ENCODE peak calls at places on chromosomes 1 and 21, in six cellular contexts. D is fibroblast of lung, J is esophagus squamous epithelium, R is SK-N-SH, E is body of pancreas, B is pancreas. O is an unnamed sample.

GRCh38 chr1:209246660-209247059 is 336.9 kb upstream of the CAMK1G start:
- DNase-seq in J (no peak), R (no peak), D (peak), B (no peak), E (no peak), O (peak)

GRCh38 chr1:170367615-170368014 is 164.4 kb upstream of the GORAB start:
- DNase-seq in D (no peak), J (no peak), E (no peak), R (no peak), B (no peak), O (no peak)

GRCh38 chr1:226217273-226217672 is 6.2 kb upstream of the MIXL1 start:
- DNase-seq in R (no peak), D (peak), B (no peak), J (no peak), E (no peak), O (peak)

GRCh38 chr1:168801032-168801745 is 72.2 kb upstream of the DPT start:
- DNase-seq in J (no peak), D (peak), E (peak), R (no peak), B (peak), O (no peak)

GRCh38 chr1:31977361-31978131 is 36.1 kb upstream of the KHDRBS1 start:
- DNase-seq in B (no peak), D (no peak), E (no peak), R (peak), J (no peak), O (peak)

GRCh38 chr1:165352442-165353293 is 3.8 kb downstream of the LMX1A start:
- DNase-seq in J (no peak), R (no peak), E (no peak), B (no peak), D (no peak), O (no peak)

GRCh38 chr1:182588460-182589396 is at the start of gene RNASEL:
- DNase-seq in J (no peak), E (peak), D (peak), R (no peak), B (peak), O (peak)

GRCh38 chr1:44012941-44013609 is 18.2 kb downstream of the SLC6A9 start:
- DNase-seq in R (no peak), J (no peak), B (no peak), D (no peak), E (no peak), O (no peak)

GRCh38 chr1:190478193-190479007 is 736 bp upstream of the BRINP3 start:
- DNase-seq in E (no peak), B (no peak), J (no peak), R (peak), D (peak), O (peak)

GRCh38 chr1:167083066-167083682 is 7.0 kb downstream of the GPA33 start:
- DNase-seq in E (peak), R (peak), J (no peak), B (no peak), D (no peak), O (no peak)

GRCh38 chr1:223393275-223394214 is at the start of gene CCDC185:
- DNase-seq in B (peak), R (peak), D (peak), J (no peak), E (peak), O (no peak)

GRCh38 chr1:112956503-112957132 is 622 bp upstream of the SLC16A1 start:
- DNase-seq in R (no peak), B (no peak), J (no peak), D (no peak), E (peak), O (no peak)

GRCh38 chr21:29453511-29453910 is 154.8 kb downstream of the BACH1 start:
- DNase-seq in E (no peak), R (no peak), D (peak), J (no peak), B (no peak), O (peak)

GRCh38 chr1:236677641-236678235 is 8.6 kb upstream of the ACTN2 start:
- DNase-seq in R (no peak), D (no peak), J (no peak), B (no peak), E (no peak), O (no peak)

GRCh38 chr1:48619529-48619928 is 147.5 kb upstream of the SPATA6 start:
- DNase-seq in R (peak), E (no peak), D (peak), B (no peak), J (no peak), O (peak)

GRCh38 chr1:27011058-27011764 is 1.4 kb downstream of the TENT5B start:
- DNase-seq in J (no peak), R (no peak), B (no peak), E (peak), D (peak), O (peak)

GRCh38 chr1:75136158-75136815 is 2.1 kb downstream of the LHX8 start:
- DNase-seq in R (peak), D (no peak), J (no peak), B (no peak), E (no peak), O (no peak)

GRCh38 chr1:75764057-75764655 is 21.9 kb upstream of the RABGGTB start:
- DNase-seq in E (no peak), R (no peak), D (no peak), J (no peak), B (no peak), O (no peak)

GRCh38 chr1:21703318-21703963 is 34.3 kb upstream of the RAP1GAP start:
- DNase-seq in B (no peak), J (no peak), E (no peak), D (peak), R (peak), O (peak)

GRCh38 chr1:245155186-245156040 is 628 bp downstream of the KIF26B start:
- DNase-seq in B (peak), R (peak), D (peak), J (no peak), E (no peak), O (no peak)

GRCh38 chr1:53346007-53346813 is 18.3 kb upstream of the LRP8 start:
- DNase-seq in R (peak), B (no peak), J (no peak), E (peak), D (no peak), O (no peak)

GRCh38 chr1:168923521-168924136 is 182.9 kb upstream of the ATP1B1 start:
- DNase-seq in E (no peak), B (no peak), J (no peak), R (no peak), D (no peak), O (no peak)

GRCh38 chr1:178330153-178330552 is 166.6 kb downstream of the CLEC20A start:
- DNase-seq in E (no peak), D (peak), R (no peak), B (no peak), J (no peak), O (no peak)

GRCh38 chr1:248695451-248696132 is 7.0 kb downstream of the OR14I1 start:
- DNase-seq in E (no peak), B (no peak), D (no peak), J (no peak), R (no peak), O (peak)

GRCh38 chr1:32471695-32472362 is 7.0 kb downstream of the ZBTB8B start:
- DNase-seq in E (no peak), R (no peak), J (no peak), D (no peak), B (no peak), O (no peak)

GRCh38 chr1:44346184-44346583 is 8.9 kb downstream of the ERI3 start:
- DNase-seq in D (no peak), R (no peak), J (no peak), E (no peak), B (no peak), O (no peak)

GRCh38 chr1:231053493-231054162 is 13.6 kb upstream of the FAM89A start:
- DNase-seq in R (no peak), J (no peak), D (peak), E (peak), B (peak), O (peak)

GRCh38 chr21:33325222-33326067 is 675 bp downstream of the IFNAR1 start:
- DNase-seq in E (peak), D (peak), B (peak), J (no peak), R (peak), O (peak)

GRCh38 chr1:78490861-78491310 is at the start of gene PTGFR:
- DNase-seq in D (peak), J (no peak), R (peak), B (peak), E (peak), O (peak)

DNA sequence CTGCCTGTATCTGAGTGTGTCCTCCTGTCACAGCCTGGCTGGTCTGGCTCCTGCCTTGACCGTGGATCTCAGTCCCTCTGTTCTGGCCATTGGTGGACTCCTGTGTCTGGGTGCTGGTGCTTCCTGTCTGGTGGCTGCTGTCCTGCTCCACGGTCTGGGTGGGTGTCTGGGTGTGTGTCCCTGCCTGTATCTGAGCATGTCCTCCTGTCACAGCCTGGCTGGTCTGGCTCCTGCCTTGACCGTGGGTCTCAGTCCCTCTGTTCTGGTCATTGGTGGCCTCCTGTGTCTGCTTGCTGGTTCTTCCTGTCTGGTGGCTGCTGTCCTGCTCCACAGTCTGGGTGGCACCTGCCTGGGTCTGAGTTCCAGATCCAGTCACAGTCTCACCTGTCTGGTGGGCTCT is 4.0 kb downstream of the CRNN start:
- DNase-seq in J (no peak), B (no peak), R (no peak), E (no peak), D (no peak), O (no peak)
- TF ChIP-seq CTCF in J (no peak), B (no peak), R (no peak), E (no peak), D (no peak), O (no peak)

DNA sequence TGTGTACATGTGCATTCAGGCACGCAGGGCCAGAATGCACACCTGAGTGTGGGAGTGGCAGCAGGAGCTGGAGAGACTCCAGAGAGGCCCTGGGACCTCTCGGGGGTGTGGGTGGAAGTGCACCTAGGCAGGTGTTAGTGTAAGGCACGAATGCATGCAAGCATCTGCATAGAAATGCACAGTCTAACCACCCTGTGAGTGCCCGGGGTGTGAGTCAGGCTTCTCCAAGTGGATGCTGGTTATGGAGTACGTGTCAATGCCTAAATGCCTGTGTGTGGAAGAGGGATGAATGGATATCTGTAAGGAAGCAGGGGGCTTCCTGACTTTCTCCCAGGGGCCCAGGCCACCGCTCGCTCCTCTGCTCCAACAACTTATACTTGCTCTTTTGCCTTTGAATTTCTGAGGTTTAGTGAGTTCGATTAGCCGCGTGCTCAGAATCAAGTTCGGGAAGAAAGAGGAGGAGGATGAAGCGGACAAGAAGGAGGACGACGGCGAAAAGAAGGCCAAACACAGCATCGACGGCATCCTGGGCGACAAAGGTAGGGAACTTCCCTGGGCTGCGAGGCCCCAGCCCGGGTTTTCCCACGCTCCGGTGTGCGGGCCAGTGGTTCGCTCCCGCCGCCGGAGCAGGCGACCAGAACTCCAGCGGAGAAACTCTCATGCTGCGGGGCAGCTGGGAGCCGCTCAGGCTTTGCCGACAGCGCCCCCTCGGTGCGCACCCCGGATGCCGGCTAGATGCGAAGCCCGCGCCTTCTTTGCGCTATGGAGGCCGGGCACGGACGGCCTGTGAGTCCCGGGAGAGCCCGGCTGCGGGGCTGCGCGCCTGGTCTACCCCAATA is 5.4 kb downstream of the PAX7 start:
- DNase-seq in J (no peak), D (no peak), E (no peak), R (peak), B (no peak), O (peak)
- H3K4me3 ChIP-seq in J (no peak), D (no peak), E (no peak), R (no peak), B (no peak), O (no peak)

DNA sequence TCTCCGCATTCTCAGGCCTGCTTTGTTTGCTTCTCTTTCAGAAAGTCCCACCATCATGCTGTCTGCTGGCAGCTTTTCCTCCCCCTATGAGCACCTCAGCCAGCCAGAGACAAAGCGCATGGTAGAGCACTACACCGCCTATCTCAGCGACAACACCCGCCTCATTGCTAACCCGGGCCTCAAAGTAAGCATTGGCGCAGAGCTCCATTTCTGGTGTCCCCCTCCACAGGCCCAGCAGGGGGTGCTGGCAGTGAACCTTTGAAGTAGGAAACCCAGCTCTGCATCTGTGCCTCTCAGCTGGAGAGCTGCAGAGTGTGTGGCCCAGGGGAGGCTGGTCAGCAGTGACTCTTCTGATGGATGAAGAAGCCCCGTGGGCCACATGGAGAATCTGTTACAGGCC is 81.2 kb upstream of the RAVER2 start:
- DNase-seq in D (peak), J (no peak), B (no peak), R (peak), E (no peak), O (peak)
- TF ChIP-seq CTCF in D (peak), J (no peak), B (no peak), R (peak), E (peak), O (peak)

GRCh38 chr1:153960206-153960605 is 1.8 kb upstream of the CRTC2 start:
- DNase-seq in D (no peak), J (no peak), R (no peak), B (no peak), E (no peak), O (no peak)

GRCh38 chr1:153962088-153963029 is 978 bp downstream of the SLC39A1 start:
- DNase-seq in J (no peak), E (peak), R (no peak), B (no peak), D (peak), O (peak)

GRCh38 chr1:153963030-153963849 is at the start of gene SLC39A1:
- DNase-seq in E (peak), D (peak), B (peak), R (peak), J (peak), O (peak)

GRCh38 chr1:153959454-153959853 is 1.0 kb upstream of the CRTC2 start:
- DNase-seq in E (no peak), B (no peak), R (no peak), D (no peak), J (no peak), O (no peak)

DNA sequence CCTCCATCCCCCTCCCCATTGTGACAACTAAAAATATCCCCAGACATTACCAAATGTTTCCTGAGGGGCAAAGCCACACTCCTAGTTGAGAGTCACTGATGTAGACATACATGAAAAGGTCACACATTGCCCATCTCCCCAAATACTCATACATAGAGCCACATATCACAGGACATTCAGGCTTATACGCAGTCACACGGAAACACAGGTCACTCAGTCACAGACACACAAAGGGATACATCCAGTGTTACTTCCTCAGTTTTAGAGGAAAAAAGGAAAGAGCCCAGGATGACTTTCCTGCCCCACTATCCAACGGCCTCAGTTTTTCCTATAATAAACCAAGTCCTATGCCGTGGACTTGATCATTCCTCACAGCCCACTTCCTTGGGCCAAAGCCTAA is 1.9 kb downstream of the SLC39A1 start:
- DNase-seq in D (no peak), E (no peak), R (no peak), B (no peak), J (no peak), O (no peak)
- H3K4me3 ChIP-seq in D (peak), E (no peak), R (peak), B (no peak), J (no peak), O (no peak)